ENCODE peak calls at places on chromosomes 11 and 22, in four cellular contexts. R is tibial nerve, B is Peyer's patch, M is epithelial cell of proximal tubule. Q is an unnamed sample.

GRCh38 chr11:67266424-67267187 is at the start of gene GRK2:
- DNase-seq in R (no peak), B (peak), M (no peak), Q (peak)

GRCh38 chr11:30521297-30522071 is 64.7 kb downstream of the MPPED2 start:
- DNase-seq in R (no peak), B (no peak), M (no peak), Q (no peak)

GRCh38 chr11:59973097-59973496 is 9.3 kb downstream of the OOSP4A start:
- DNase-seq in R (no peak), B (no peak), M (no peak), Q (no peak)

GRCh38 chr11:47152953-47153950 is 23.4 kb downstream of the ARFGAP2 start:
- DNase-seq in R (peak), B (peak), M (peak), Q (peak)

GRCh38 chr11:64146036-64146943 is 19.6 kb downstream of the MACROD1 start:
- DNase-seq in R (no peak), B (peak), M (no peak), Q (peak)

GRCh38 chr11:99370557-99371200 is 349.9 kb downstream of the CNTN5 start:
- DNase-seq in R (no peak), B (no peak), M (no peak), Q (peak)

GRCh38 chr11:72349616-72350218 is 84.6 kb downstream of the CLPB start:
- DNase-seq in R (no peak), B (no peak), M (no peak), Q (peak)

GRCh38 chr11:67646535-67647336 is 3.8 kb downstream of the ACY3 start:
- DNase-seq in R (no peak), B (peak), M (no peak), Q (peak)

GRCh38 chr11:14249121-14249963 is 109.6 kb downstream of the RRAS2 start:
- DNase-seq in R (peak), B (peak), M (no peak), Q (peak)

GRCh38 chr11:11577246-11577855 is 44.5 kb downstream of the GALNT18 start:
- DNase-seq in R (no peak), B (no peak), M (no peak), Q (no peak)

GRCh38 chr11:107257660-107258059 is 200.0 kb downstream of the CWF19L2 start:
- DNase-seq in R (no peak), B (no peak), M (no peak), Q (no peak)

GRCh38 chr11:91041626-91042025 is 818.8 kb upstream of the CHORDC1 start:
- DNase-seq in R (no peak), B (no peak), M (no peak), Q (no peak)

GRCh38 chr11:110148775-110149744 is 55.9 kb downstream of the ZC3H12C start:
- DNase-seq in R (no peak), B (no peak), M (no peak), Q (no peak)

GRCh38 chr22:24730864-24731263 is 43.7 kb downstream of the PIWIL3 start:
- DNase-seq in R (no peak), B (no peak), M (no peak), Q (no peak)

GRCh38 chr11:104738918-104739317 is 159.3 kb downstream of the CASP12 start:
- DNase-seq in R (no peak), B (no peak), M (no peak), Q (no peak)

GRCh38 chr11:69788956-69789355 is 13.8 kb upstream of the FGF4 start:
- DNase-seq in R (no peak), B (no peak), M (no peak), Q (no peak)

GRCh38 chr11:114321621-114322257 is 25.5 kb downstream of the NNMT start:
- DNase-seq in R (no peak), B (no peak), M (peak), Q (no peak)

GRCh38 chr11:33488971-33489370 is 211.7 kb downstream of the C11orf91 start:
- DNase-seq in R (no peak), B (no peak), M (no peak), Q (no peak)

GRCh38 chr11:72519220-72519881 is 85.0 kb upstream of the CLPB start:
- DNase-seq in R (no peak), B (no peak), M (no peak), Q (no peak)

DNA sequence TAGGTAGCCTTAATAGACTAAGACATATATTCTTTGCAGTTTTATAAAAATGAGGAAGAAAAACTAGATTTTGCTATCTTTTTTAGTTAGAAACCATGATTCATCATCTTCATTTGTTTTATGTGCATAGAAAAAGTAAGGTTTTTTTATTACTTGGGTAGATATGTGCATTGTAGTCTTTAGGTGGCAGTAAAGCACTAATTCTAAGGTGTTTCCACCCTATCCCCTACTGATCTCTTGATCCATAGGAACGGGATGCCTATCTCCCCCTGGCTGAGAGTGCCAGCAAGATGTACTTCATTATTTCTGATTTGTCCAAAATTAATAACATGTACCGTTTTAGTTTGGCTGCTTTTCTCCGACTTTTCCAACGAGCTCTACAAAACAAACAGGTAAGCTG is 148.1 kb downstream of the DYNC2H1 start:
- DNase-seq in R (no peak), B (no peak), M (no peak), Q (no peak)
- TF ChIP-seq CTCF in R (no peak), B (no peak), M (peak), Q (no peak)

DNA sequence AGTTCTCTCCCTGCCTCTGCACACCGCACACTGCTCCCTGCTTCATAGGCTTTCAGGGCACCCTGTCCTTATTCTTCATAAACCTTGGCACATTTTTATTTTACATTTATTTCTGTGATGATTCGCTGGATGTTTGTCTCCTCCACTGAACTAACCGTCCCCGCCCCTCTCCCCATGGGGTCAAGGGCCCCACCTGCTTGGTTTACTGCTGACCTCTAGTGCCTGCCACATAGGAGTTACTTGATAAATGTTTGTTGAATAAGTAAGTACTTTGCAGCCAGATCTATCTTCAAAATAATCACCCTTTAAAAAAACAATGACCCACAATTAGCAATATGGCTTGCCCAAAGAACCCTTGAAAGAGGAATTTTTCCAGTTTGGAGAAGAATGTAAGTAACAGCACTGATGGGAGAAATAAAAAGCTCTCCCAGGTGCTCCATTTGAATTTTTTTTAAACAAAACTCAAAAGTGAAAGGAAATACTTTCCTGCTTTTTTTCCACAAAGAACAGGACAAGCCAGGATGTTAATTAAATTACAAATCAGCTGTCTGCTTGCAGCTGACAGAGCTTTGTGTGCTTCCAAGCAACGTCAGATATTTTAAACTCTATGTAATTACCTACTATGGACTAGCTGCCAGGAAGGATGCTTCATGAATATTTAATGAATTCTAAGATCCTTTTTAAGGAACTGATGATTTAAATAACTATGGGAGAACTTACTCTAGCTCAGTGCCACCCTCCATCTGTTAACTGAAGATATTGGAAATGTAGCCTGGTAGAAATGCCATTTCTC is 1083.6 kb downstream of the DLG2 start:
- DNase-seq in R (no peak), B (no peak), M (no peak), Q (no peak)
- TF ChIP-seq CTCF in R (no peak), B (no peak), M (no peak), Q (no peak)

DNA sequence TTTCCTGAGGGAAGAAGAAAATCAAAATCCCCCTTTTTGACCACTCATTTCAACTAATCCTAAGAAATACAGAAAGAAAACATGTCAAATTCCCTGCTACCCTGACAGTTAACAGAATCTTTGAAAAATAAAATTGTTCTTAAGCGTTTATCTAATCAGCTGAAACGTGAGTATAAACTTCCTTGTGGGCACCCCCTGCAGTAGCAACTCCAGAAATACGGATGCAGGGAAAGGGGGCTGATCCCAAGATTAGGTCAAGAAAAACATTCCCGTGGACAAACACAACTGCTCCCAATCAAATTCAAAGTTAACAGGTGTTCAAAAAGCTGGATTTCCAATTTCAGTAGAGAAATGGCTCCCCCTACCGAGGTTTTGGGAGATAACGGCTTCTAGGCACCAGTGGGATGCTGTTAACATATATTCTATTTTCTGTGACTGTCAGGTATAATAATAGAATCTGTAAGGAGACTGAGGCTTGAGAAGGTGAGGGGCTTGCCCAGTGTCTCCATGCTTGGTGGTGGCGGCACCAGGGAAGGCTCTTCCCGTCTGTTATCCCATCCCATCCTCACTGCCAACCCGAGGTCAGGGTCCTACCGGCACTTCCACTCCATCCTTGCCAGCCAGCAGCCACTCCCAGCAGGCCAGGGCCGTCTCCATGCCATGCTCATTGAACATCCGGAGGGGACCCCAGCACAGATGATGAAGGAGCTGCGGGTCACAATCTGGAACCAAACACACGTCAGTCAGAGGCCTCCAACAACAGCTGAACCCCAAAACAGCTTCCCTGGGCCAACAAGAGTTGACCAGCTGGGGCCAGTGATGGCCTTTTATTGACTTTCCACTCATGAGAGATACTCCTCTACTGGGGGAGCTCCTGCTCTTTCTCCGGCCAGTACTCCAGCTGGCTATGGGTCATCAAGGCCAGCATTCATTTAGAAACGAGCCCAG is 32.0 kb upstream of the SERPIND1 start:
- DNase-seq in R (no peak), B (peak), M (no peak), Q (peak)
- TF ChIP-seq CTCF in R (peak), B (peak), M (peak), Q (peak)

GRCh38 chr22:50540352-50540751 is 5.3 kb upstream of the KLHDC7B start:
- DNase-seq in R (no peak), B (no peak), M (no peak), Q (no peak)

GRCh38 chr22:50544078-50544745 is 1.5 kb upstream of the KLHDC7B start:
- DNase-seq in R (peak), B (peak), M (no peak), Q (peak)

GRCh38 chr22:50545522-50546325 is at the start of gene KLHDC7B:
- DNase-seq in R (no peak), B (no peak), M (no peak), Q (no peak)

GRCh38 chr22:50544746-50545253 is 899 bp upstream of the KLHDC7B start:
- DNase-seq in R (no peak), B (peak), M (no peak), Q (peak)

GRCh38 chr22:50542416-50542927 is 3.2 kb upstream of the KLHDC7B start:
- DNase-seq in R (no peak), B (no peak), M (no peak), Q (no peak)
- TF ChIP-seq CTCF in R (no peak), B (no peak), M (peak), Q (no peak)